ENCODE peak calls at places on chromosomes 12 and 14, in six cellular contexts. W is thyroid gland, M is uterus, U is AG09309, E is ovary, Y is esophagus squamous epithelium. L is an unnamed sample.

GRCh38 chr14:90362558-90362896 is 30.8 kb upstream of the NRDE2 start:
- DNase-seq in W (no peak), M (no peak), U (no peak), E (no peak), Y (no peak), L (no peak)

GRCh38 chr14:21631084-21631483 is 3.7 kb downstream of the OR10G2 start:
- DNase-seq in W (no peak), M (no peak), U (no peak), E (no peak), Y (no peak), L (peak; percentile 5)

GRCh38 chr12:45388545-45388944 is 172.7 kb downstream of the ANO6 start:
- DNase-seq in W (peak; percentile 9), M (peak; percentile 35), U (peak; percentile 11), E (no peak), Y (no peak), L (no peak)

GRCh38 chr12:72865921-72866320 is 593.8 kb downstream of the TRHDE start:
- DNase-seq in W (no peak), M (no peak), U (no peak), E (no peak), Y (no peak), L (no peak)

GRCh38 chr14:57485635-57486034 is 8.0 kb downstream of the CCDC198 start:
- DNase-seq in W (no peak), M (no peak), U (no peak), E (no peak), Y (no peak), L (no peak)

GRCh38 chr12:66417217-66417616 is 114.9 kb downstream of the HELB start:
- DNase-seq in W (no peak), M (no peak), U (no peak), E (no peak), Y (no peak), L (no peak)

GRCh38 chr12:130826151-130826801 is 12.8 kb downstream of the STX2 start:
- DNase-seq in W (no peak), M (no peak), U (no peak), E (peak; percentile 73), Y (no peak), L (no peak)

GRCh38 chr12:103879048-103879692 is 38.1 kb upstream of the NT5DC3 start:
- DNase-seq in W (no peak), M (no peak), U (no peak), E (no peak), Y (no peak), L (no peak)

GRCh38 chr12:89707623-89707991 is 1.0 kb downstream of the ATP2B1 start:
- DNase-seq in W (no peak), M (peak; percentile 20), U (no peak), E (peak; percentile 54), Y (no peak), L (no peak)

GRCh38 chr12:120817559-120818330 is 86.4 kb downstream of the SPPL3 start:
- DNase-seq in W (no peak), M (no peak), U (no peak), E (no peak), Y (no peak), L (no peak)

GRCh38 chr14:52298795-52299194 is 15.3 kb upstream of the PTGER2 start:
- DNase-seq in W (no peak), M (no peak), U (no peak), E (no peak), Y (no peak), L (no peak)

GRCh38 chr14:104685216-104685997 is 4.0 kb upstream of the INF2 start:
- DNase-seq in W (no peak), M (no peak), U (no peak), E (no peak), Y (no peak), L (peak; percentile 15)

GRCh38 chr14:76151398-76152332 is at the start of gene GPATCH2L:
- DNase-seq in W (peak; percentile 94), M (peak; percentile 96), U (peak; percentile 33), E (peak; percentile 97), Y (peak; percentile 72), L (peak; percentile 62)

GRCh38 chr14:66514206-66514605 is 6.3 kb downstream of the GPHN start:
- DNase-seq in W (no peak), M (no peak), U (peak; percentile 43), E (no peak), Y (no peak), L (no peak)
- TF ChIP-seq CTCF in W (no peak), M (no peak), U (no peak), E (no peak), Y (no peak), L (no peak)

GRCh38 chr14:29089849-29090248 is 323.3 kb downstream of the FOXG1 start:
- DNase-seq in W (no peak), M (no peak), U (no peak), E (no peak), Y (no peak), L (no peak)

DNA sequence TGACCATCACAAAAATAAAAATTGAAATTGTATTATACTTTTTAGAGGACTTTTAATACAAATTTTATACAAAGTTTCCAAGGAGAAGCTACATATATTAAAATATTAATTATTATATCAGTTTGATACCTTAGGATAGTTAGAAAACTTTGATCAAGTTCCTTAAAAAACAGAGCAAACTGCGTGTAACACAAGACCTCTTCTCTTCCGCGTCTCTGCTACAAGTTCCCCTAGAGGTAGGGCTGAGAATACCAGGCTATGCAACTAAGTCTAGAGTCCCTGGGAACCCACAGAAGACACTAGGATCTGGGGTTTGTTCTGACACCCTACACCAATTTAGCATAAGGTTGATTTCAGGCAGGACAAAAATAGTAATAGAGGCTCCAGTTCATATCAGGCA is 319.0 kb downstream of the FOXG1 start:
- DNase-seq in W (no peak), M (no peak), U (no peak), E (no peak), Y (no peak), L (no peak)
- TF ChIP-seq CTCF in W (peak; percentile 14), M (no peak), U (peak; percentile 59), E (no peak), Y (no peak), L (peak; percentile 21)

GRCh38 chr12:133180669-133181068 is 626 bp upstream of the ZNF268 start:
- DNase-seq in W (no peak), M (no peak), U (no peak), E (no peak), Y (no peak), L (no peak)

DNA sequence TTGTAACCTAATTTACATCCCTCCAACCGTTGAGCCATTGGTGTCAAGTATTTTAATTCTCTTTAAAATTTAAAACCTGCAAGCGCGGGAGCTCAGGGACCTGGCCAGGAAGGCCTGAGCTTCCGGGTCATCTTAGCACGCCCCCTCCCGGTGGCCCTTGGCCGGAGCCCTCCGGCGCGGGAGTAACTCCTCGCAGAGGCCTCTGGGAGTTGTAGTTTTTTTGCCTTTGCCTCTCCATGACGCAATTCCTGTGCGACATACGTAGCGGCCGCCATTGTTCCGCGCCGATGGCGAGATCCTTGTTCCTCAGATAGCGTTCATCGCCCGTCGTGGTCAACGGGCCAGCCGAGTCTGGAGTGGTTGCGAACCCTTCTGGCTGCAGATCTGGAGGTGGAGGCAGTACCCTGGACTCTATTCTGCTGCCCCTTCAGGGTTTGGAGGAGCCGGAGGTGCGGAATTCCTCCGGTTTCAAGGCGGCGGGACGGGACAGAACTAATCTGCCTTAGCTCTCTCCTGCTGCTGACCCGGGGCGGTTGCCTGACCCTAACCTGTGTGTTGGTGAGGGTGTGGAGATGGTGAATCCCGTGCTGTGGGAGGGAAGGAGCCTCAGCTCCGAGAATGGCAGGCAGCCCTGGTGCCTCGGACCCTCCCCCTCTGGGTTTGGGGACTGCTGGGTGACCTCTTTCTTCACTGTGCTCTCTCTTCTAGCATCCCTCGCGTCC is at the start of gene ZNF268:
- DNase-seq in W (peak; percentile 94), M (peak; percentile 86), U (peak; percentile 58), E (peak; percentile 93), Y (peak; percentile 45), L (peak; percentile 84)
- TF ChIP-seq CTCF in W (peak; percentile 78), M (peak; percentile 61), U (peak; percentile 91), E (peak; percentile 37), Y (peak; percentile 80), L (peak; percentile 95)

GRCh38 chr12:84619053-84619452 is 293.5 kb downstream of the SLC6A15 start:
- DNase-seq in W (no peak), M (no peak), U (no peak), E (no peak), Y (no peak), L (no peak)
- TF ChIP-seq CTCF in W (no peak), M (no peak), U (peak; percentile 23), E (no peak), Y (no peak), L (peak; percentile 64)

GRCh38 chr12:52395761-52396434 is 10.2 kb downstream of the KRT82 start:
- DNase-seq in W (no peak), M (peak; percentile 62), U (no peak), E (peak; percentile 50), Y (no peak), L (no peak)
- TF ChIP-seq CTCF in W (peak; percentile 24), M (no peak), U (peak; percentile 12), E (no peak), Y (peak; percentile 68), L (peak; percentile 82)

GRCh38 chr12:102299731-102300130 is 102.1 kb upstream of the PMCH start:
- DNase-seq in W (no peak), M (no peak), U (no peak), E (no peak), Y (no peak), L (no peak)

GRCh38 chr12:102301547-102301946 is 103.9 kb upstream of the PMCH start:
- DNase-seq in W (no peak), M (no peak), U (no peak), E (no peak), Y (no peak), L (no peak)

GRCh38 chr12:102302553-102302952 is 104.9 kb upstream of the PMCH start:
- DNase-seq in W (no peak), M (no peak), U (no peak), E (no peak), Y (no peak), L (peak; percentile 32)

GRCh38 chr12:102298022-102298421 is 100.4 kb upstream of the PMCH start:
- DNase-seq in W (no peak), M (no peak), U (peak; percentile 27), E (no peak), Y (no peak), L (peak; percentile 87)

GRCh38 chr12:102300824-102301461 is 103.3 kb upstream of the PMCH start:
- DNase-seq in W (no peak), M (no peak), U (peak; percentile 16), E (no peak), Y (no peak), L (peak; percentile 65)
- TF ChIP-seq CTCF in W (no peak), M (no peak), U (peak; percentile 36), E (no peak), Y (peak; percentile 61), L (peak; percentile 76)

GRCh38 chr14:67674480-67675218 is at the start of gene VTI1B:
- DNase-seq in W (peak; percentile 76), M (peak; percentile 87), U (no peak), E (peak; percentile 91), Y (peak; percentile 26), L (peak; percentile 77)
- TF ChIP-seq CTCF in W (no peak), M (peak; percentile 17), U (peak; percentile 28), E (no peak), Y (no peak), L (peak; percentile 37)

DNA sequence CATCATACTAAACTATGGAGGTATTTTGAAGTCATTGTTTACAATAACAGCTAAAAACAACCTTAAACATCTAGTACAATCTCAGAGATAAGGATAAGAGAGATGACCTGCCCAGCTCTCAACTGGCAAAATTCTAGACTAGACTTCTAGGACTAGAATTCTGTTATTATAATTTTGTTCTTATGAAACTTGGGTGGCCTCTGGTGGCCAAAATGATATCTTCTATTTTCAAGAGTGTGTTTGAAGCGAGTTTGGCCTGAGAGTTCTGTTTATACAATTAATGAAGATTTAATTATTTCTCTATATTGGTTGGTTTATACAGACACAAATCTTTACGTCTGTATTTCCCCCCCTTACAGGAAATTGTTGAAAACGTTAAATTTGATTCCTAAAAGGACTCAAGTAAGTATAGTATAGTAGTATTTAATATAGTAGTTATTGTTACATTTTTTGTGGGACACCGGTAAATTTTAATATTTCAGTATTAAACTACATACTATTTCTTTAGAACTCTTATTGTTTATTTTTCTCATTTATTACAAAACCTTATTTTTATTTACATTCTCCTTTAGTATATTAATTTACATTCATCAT is 6.4 kb downstream of the PPHLN1 start:
- DNase-seq in W (peak; percentile 14), M (no peak), U (no peak), E (no peak), Y (no peak), L (no peak)
- TF ChIP-seq CTCF in W (peak; percentile 67), M (peak; percentile 55), U (peak; percentile 53), E (peak; percentile 42), Y (peak; percentile 72), L (peak; percentile 72)

L was measured in foreskin keratinocyte.